ENCODE peak calls at places on chromosomes 1 and 21, in five cellular contexts. I, Z, C, R and O are unnamed samples.
A peak's percentile ranks its signal among the peaks of the same experiment; 100 is the strongest.

GRCh38 chr1:200542162-200542561 is 78.4 kb downstream of the KIF14 start:
- DNase-seq in I (no peak), Z (no peak), C (no peak), R (no peak), O (no peak)

GRCh38 chr1:168121314-168122029 is 15.3 kb downstream of the GPR161 start:
- DNase-seq in I (peak; percentile 85), Z (peak; percentile 27), C (peak; percentile 37), R (no peak), O (peak; percentile 92)

GRCh38 chr1:233491953-233492627 is 121.8 kb upstream of the KCNK1 start:
- DNase-seq in I (no peak), Z (no peak), C (no peak), R (no peak), O (no peak)

GRCh38 chr1:51724797-51725196 is 107.9 kb downstream of the OSBPL9 start:
- DNase-seq in I (no peak), Z (no peak), C (no peak), R (no peak), O (no peak)

GRCh38 chr1:200336901-200337391 is 72.9 kb downstream of the ZNF281 start:
- DNase-seq in I (no peak), Z (no peak), C (no peak), R (no peak), O (no peak)

GRCh38 chr21:8988696-8989095 is 1532.7 kb upstream of the TPTE start:
- DNase-seq in I (no peak), Z (no peak), C (no peak), R (no peak), O (no peak)

GRCh38 chr1:113809651-113810602 is 2.3 kb downstream of the RSBN1 start:
- DNase-seq in I (no peak), Z (peak; percentile 37), C (no peak), R (no peak), O (no peak)

GRCh38 chr1:156247460-156248322 is at the start of gene PAQR6:
- DNase-seq in I (no peak), Z (no peak), C (peak; percentile 58), R (no peak), O (no peak)

GRCh38 chr1:200337410-200337809 is 72.4 kb downstream of the ZNF281 start:
- DNase-seq in I (no peak), Z (no peak), C (no peak), R (no peak), O (no peak)

GRCh38 chr1:151892190-151892589 is 17.1 kb downstream of the THEM4 start:
- DNase-seq in I (no peak), Z (peak; percentile 77), C (no peak), R (no peak), O (no peak)

GRCh38 chr1:89540406-89540970 is 15.9 kb downstream of the LRRC8B start:
- DNase-seq in I (no peak), Z (no peak), C (no peak), R (no peak), O (no peak)

GRCh38 chr1:236284291-236284711 is 2.5 kb upstream of the ERO1B start:
- DNase-seq in I (no peak), Z (no peak), C (no peak), R (no peak), O (no peak)

GRCh38 chr1:26259578-26259977 is 20.3 kb upstream of the SH3BGRL3 start:
- DNase-seq in I (no peak), Z (no peak), C (no peak), R (no peak), O (no peak)

GRCh38 chr21:16517380-16517779 is 787.6 kb downstream of the USP25 start:
- DNase-seq in I (no peak), Z (no peak), C (no peak), R (no peak), O (no peak)

GRCh38 chr1:65478379-65479026 is 58.0 kb downstream of the LEPR start:
- DNase-seq in I (no peak), Z (no peak), C (no peak), R (no peak), O (no peak)

GRCh38 chr21:41751621-41752020 is 15.2 kb downstream of the RIPK4 start:
- DNase-seq in I (peak; percentile 49), Z (peak; percentile 2), C (peak; percentile 79), R (no peak), O (no peak)

GRCh38 chr1:17581389-17582123 is 42.1 kb downstream of the ARHGEF10L start:
- DNase-seq in I (no peak), Z (no peak), C (no peak), R (no peak), O (no peak)

GRCh38 chr1:181482521-181483083 is 715 bp upstream of the CACNA1E start:
- DNase-seq in I (peak; percentile 78), Z (no peak), C (peak; percentile 41), R (no peak), O (no peak)

GRCh38 chr1:109906160-109906838 is 4.3 kb upstream of the CSF1 start:
- DNase-seq in I (no peak), Z (no peak), C (no peak), R (peak; percentile 24), O (no peak)

GRCh38 chr21:46250146-46250725 is 21.7 kb upstream of the LSS start:
- DNase-seq in I (no peak), Z (no peak), C (no peak), R (no peak), O (no peak)

GRCh38 chr1:20185834-20186782 is at the start of the genes PLA2G2C and UBXN10:
- DNase-seq in I (peak; percentile 95), Z (no peak), C (peak; percentile 37), R (peak; percentile 22), O (peak; percentile 44)

GRCh38 chr1:244730153-244730933 is 77.4 kb downstream of the DESI2 start:
- DNase-seq in I (peak; percentile 82), Z (peak; percentile 51), C (peak; percentile 64), R (no peak), O (peak; percentile 43)

GRCh38 chr1:202656951-202657646 is 53.2 kb downstream of the SYT2 start:
- DNase-seq in I (no peak), Z (peak; percentile 22), C (no peak), R (no peak), O (no peak)

GRCh38 chr1:89609781-89610456 is 23.0 kb upstream of the LRRC8C start:
- DNase-seq in I (no peak), Z (no peak), C (no peak), R (no peak), O (no peak)

GRCh38 chr21:37073417-37074194 is 552 bp downstream of the TTC3 start:
- DNase-seq in I (peak; percentile 92), Z (no peak), C (peak; percentile 53), R (peak; percentile 58), O (no peak)

GRCh38 chr1:193222079-193222615 is 35.7 kb upstream of the B3GALT2 start:
- DNase-seq in I (no peak), Z (no peak), C (no peak), R (no peak), O (no peak)

GRCh38 chr1:207219979-207220889 is 101.2 kb upstream of the CD55 start:
- DNase-seq in I (no peak), Z (no peak), C (no peak), R (no peak), O (no peak)

GRCh38 chr1:166947398-166948043 is 27.8 kb downstream of the ILDR2 start:
- DNase-seq in I (peak; percentile 86), Z (peak; percentile 74), C (peak; percentile 27), R (no peak), O (peak; percentile 24)

GRCh38 chr1:225965231-225965630 is 24.2 kb upstream of the LEFTY2 start:
- DNase-seq in I (no peak), Z (no peak), C (no peak), R (no peak), O (no peak)

GRCh38 chr21:42653492-42654061 is at the start of gene PDE9A:
- DNase-seq in I (peak; percentile 85), Z (no peak), C (no peak), R (no peak), O (peak; percentile 41)

GRCh38 chr1:208179303-208179702 is 64.9 kb downstream of the PLXNA2 start:
- DNase-seq in I (no peak), Z (no peak), C (peak; percentile 47), R (no peak), O (peak; percentile 67)

GRCh38 chr1:180930687-180931086 is 18.0 kb downstream of the KIAA1614 start:
- DNase-seq in I (no peak), Z (no peak), C (no peak), R (no peak), O (no peak)

GRCh38 chr1:31382379-31382989 is 9.6 kb upstream of the FABP3 start:
- DNase-seq in I (no peak), Z (no peak), C (no peak), R (no peak), O (no peak)

GRCh38 chr1:219507432-219507831 is 105.5 kb downstream of the ZC3H11B start:
- DNase-seq in I (no peak), Z (no peak), C (no peak), R (no peak), O (no peak)

GRCh38 chr1:23506376-23507107 is 22.6 kb upstream of the ASAP3 start:
- DNase-seq in I (no peak), Z (no peak), C (no peak), R (no peak), O (no peak)
- H3K27ac ChIP-seq in I (no peak overlapping the region), Z (no peak overlapping the region), C (no peak overlapping the region), R (no peak overlapping the region), O (no peak overlapping the region)

DNA sequence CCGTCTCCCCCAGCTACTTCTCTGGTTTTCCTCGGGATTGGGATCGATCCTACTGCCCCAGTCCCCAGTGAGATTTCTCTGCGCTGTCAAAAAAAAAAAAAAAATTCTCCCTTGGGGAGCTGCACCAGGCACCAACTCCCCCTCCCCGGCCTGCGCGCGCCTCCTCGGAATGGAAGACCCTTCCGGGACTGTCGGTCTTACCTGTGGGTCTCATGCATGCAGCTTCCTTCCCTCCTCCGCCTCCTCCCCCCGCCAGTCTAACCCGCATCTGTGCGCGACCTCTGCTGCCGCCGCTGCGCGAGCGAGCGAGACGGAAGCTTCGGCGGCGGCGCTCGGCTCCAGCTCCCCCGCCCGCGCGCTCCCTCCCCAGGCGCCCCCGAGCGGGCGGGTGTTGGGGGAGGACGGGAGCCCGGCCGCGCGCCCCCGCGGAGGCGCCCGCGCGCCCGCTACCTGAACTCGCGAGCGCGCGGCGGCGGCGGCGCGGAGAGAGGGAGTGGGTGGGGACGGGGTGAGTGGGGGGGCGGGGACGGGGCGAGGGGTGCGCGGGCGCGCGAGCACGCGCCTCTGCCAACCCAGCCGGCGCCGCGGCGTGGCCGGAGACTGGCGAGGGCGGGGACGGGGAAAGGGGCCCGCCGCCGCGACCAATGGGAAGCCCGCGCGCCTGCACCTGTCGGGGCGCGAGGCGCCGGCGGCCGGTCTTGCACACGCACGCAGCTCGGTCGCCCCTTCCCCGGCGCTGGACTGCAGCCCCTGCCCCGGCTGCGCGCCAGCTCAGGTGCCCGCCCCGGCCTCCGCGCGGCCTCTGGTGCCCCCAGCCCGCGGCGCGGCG is at the start of gene SUSD4:
- DNase-seq in I (peak; percentile 85), Z (peak; percentile 16), C (peak; percentile 82), R (peak; percentile 46), O (no peak)
- H3K27ac ChIP-seq in I (no peak within 1 kb of the TSS), Z (no peak within 1 kb of the TSS), C (peak within 1 kb of the TSS; percentile 48), R (peak within 1 kb of the TSS; percentile 13), O (no peak within 1 kb of the TSS)

DNA sequence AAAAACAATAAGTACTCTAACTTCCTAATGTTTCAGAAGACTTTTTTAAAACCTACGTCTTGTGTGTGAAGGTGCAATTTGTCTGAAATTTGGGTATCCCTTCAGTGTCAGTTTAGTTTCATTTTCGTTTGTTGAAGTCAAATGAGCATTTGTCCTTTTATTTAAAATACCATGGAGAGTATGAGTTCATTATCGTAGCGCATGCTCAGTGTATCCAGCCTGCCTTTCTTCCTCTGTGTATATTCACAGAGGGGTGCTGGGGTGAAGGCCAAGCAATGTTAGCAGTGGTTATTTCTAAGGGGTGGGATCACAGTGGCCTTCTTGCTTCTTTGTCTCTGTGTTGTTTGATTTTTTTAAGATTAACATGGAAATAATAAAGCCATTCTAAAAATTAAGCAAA is 43.2 kb downstream of the CNN3 start:
- DNase-seq in I (no peak), Z (peak; percentile 59), C (no peak), R (no peak), O (no peak)
- H3K27ac ChIP-seq in I (peak overlapping the region; percentile 66), Z (peak overlapping the region; percentile 70), C (peak overlapping the region; percentile 79), R (no peak overlapping the region), O (peak overlapping the region; percentile 78)

GRCh38 chr21:20856926-20857325 is 141.3 kb upstream of the NCAM2 start:
- DNase-seq in I (no peak), Z (no peak), C (no peak), R (no peak), O (no peak)
- H3K27ac ChIP-seq in I (no peak overlapping the region), Z (no peak overlapping the region), C (no peak overlapping the region), R (no peak overlapping the region), O (no peak overlapping the region)